ENCODE peak calls at places on chromosomes 4 and X, in nine cellular contexts. One of them, this sample, is unnamed. For H3K36me3, the result is how much of the 10 kb centered on the place peaks cover.

GRCh38 chr4:3710451-3711182 is 55.6 kb upstream of the ADRA2C start:
- DNase-seq in SJSA1: no peak
- DNase-seq in tibial nerve: peak
- DNase-seq in neuronal stem cell: peak
- DNase-seq in Panc1: no peak
- DNase-seq in aorta: peak
- DNase-seq in adipocyte: peak
- DNase-seq in NT2/D1: peak
- DNase-seq in cardiac muscle cell: peak
- DNase-seq in this sample: no peak

GRCh38 chrX:33831211-33831610 is 300.9 kb downstream of the FAM47A start:
- DNase-seq in SJSA1: no peak
- DNase-seq in tibial nerve: no peak
- DNase-seq in neuronal stem cell: no peak
- DNase-seq in Panc1: no peak
- DNase-seq in aorta: no peak
- DNase-seq in adipocyte: no peak
- DNase-seq in NT2/D1: no peak
- DNase-seq in cardiac muscle cell: no peak
- DNase-seq in this sample: no peak

GRCh38 chr4:1009647-1010521 is 1.5 kb upstream of the FGFRL1 start:
- DNase-seq in SJSA1: peak
- DNase-seq in tibial nerve: peak
- DNase-seq in neuronal stem cell: no peak
- DNase-seq in Panc1: no peak
- DNase-seq in aorta: peak
- DNase-seq in adipocyte: peak
- DNase-seq in NT2/D1: no peak
- DNase-seq in cardiac muscle cell: peak
- DNase-seq in this sample: peak

GRCh38 chr4:41217020-41217333 is 2.6 kb upstream of the APBB2 start:
- DNase-seq in SJSA1: no peak
- DNase-seq in tibial nerve: no peak
- DNase-seq in neuronal stem cell: no peak
- DNase-seq in Panc1: no peak
- DNase-seq in aorta: no peak
- DNase-seq in adipocyte: no peak
- DNase-seq in NT2/D1: no peak
- DNase-seq in cardiac muscle cell: no peak
- DNase-seq in this sample: no peak

GRCh38 chrX:129744881-129745321 is 6.1 kb downstream of the XPNPEP2 start:
- DNase-seq in SJSA1: no peak
- DNase-seq in tibial nerve: no peak
- DNase-seq in neuronal stem cell: no peak
- DNase-seq in Panc1: no peak
- DNase-seq in aorta: no peak
- DNase-seq in adipocyte: no peak
- DNase-seq in NT2/D1: no peak
- DNase-seq in cardiac muscle cell: no peak
- DNase-seq in this sample: no peak

GRCh38 chr4:1191621-1192020 is 19.2 kb upstream of the SPON2 start:
- DNase-seq in SJSA1: no peak
- DNase-seq in tibial nerve: no peak
- DNase-seq in neuronal stem cell: no peak
- DNase-seq in Panc1: no peak
- DNase-seq in aorta: no peak
- DNase-seq in adipocyte: no peak
- DNase-seq in NT2/D1: no peak
- DNase-seq in cardiac muscle cell: no peak
- DNase-seq in this sample: no peak

GRCh38 chrX:132622130-132622529 is 133.3 kb upstream of the MBNL3 start:
- DNase-seq in SJSA1: peak
- DNase-seq in tibial nerve: no peak
- DNase-seq in neuronal stem cell: no peak
- DNase-seq in Panc1: no peak
- DNase-seq in aorta: no peak
- DNase-seq in adipocyte: peak
- DNase-seq in NT2/D1: no peak
- DNase-seq in cardiac muscle cell: no peak
- DNase-seq in this sample: peak

GRCh38 chr4:174467107-174467506 is 55.2 kb downstream of the HPGD start:
- DNase-seq in SJSA1: peak
- DNase-seq in tibial nerve: no peak
- DNase-seq in neuronal stem cell: no peak
- DNase-seq in Panc1: no peak
- DNase-seq in aorta: no peak
- DNase-seq in adipocyte: no peak
- DNase-seq in NT2/D1: no peak
- DNase-seq in cardiac muscle cell: no peak
- DNase-seq in this sample: no peak

GRCh38 chr4:158313566-158313965 is 103.3 kb downstream of the TMEM144 start:
- DNase-seq in SJSA1: no peak
- DNase-seq in tibial nerve: no peak
- DNase-seq in neuronal stem cell: no peak
- DNase-seq in Panc1: no peak
- DNase-seq in aorta: no peak
- DNase-seq in adipocyte: no peak
- DNase-seq in NT2/D1: no peak
- DNase-seq in cardiac muscle cell: no peak
- DNase-seq in this sample: no peak

GRCh38 chr4:109205186-109205585 is 97.3 kb downstream of the COL25A1 start:
- DNase-seq in SJSA1: no peak
- DNase-seq in tibial nerve: no peak
- DNase-seq in neuronal stem cell: no peak
- DNase-seq in Panc1: no peak
- DNase-seq in aorta: no peak
- DNase-seq in adipocyte: no peak
- DNase-seq in NT2/D1: no peak
- DNase-seq in cardiac muscle cell: no peak
- DNase-seq in this sample: no peak

GRCh38 chr4:184636144-184636543 is 13.1 kb downstream of the CASP3 start:
- DNase-seq in SJSA1: no peak
- DNase-seq in tibial nerve: no peak
- DNase-seq in neuronal stem cell: no peak
- DNase-seq in Panc1: no peak
- DNase-seq in aorta: no peak
- DNase-seq in adipocyte: no peak
- DNase-seq in NT2/D1: no peak
- DNase-seq in cardiac muscle cell: no peak
- DNase-seq in this sample: no peak

GRCh38 chr4:184636897-184637296 is 12.3 kb downstream of the CASP3 start:
- DNase-seq in SJSA1: no peak
- DNase-seq in tibial nerve: no peak
- DNase-seq in neuronal stem cell: no peak
- DNase-seq in Panc1: no peak
- DNase-seq in aorta: no peak
- DNase-seq in adipocyte: no peak
- DNase-seq in NT2/D1: no peak
- DNase-seq in cardiac muscle cell: no peak
- DNase-seq in this sample: no peak

GRCh38 chr4:184632842-184633241 is 16.4 kb downstream of the CASP3 start:
- DNase-seq in SJSA1: no peak
- DNase-seq in tibial nerve: no peak
- DNase-seq in neuronal stem cell: no peak
- DNase-seq in Panc1: no peak
- DNase-seq in aorta: no peak
- DNase-seq in adipocyte: no peak
- DNase-seq in NT2/D1: no peak
- DNase-seq in cardiac muscle cell: no peak
- DNase-seq in this sample: no peak

GRCh38 chr4:184641022-184641421 is 8.2 kb downstream of the CASP3 start:
- DNase-seq in SJSA1: no peak
- DNase-seq in tibial nerve: no peak
- DNase-seq in neuronal stem cell: no peak
- DNase-seq in Panc1: no peak
- DNase-seq in aorta: no peak
- DNase-seq in adipocyte: no peak
- DNase-seq in NT2/D1: no peak
- DNase-seq in cardiac muscle cell: no peak
- DNase-seq in this sample: no peak

GRCh38 chr4:184635381-184635780 is 13.9 kb downstream of the CASP3 start:
- DNase-seq in SJSA1: no peak
- DNase-seq in tibial nerve: no peak
- DNase-seq in neuronal stem cell: no peak
- DNase-seq in Panc1: no peak
- DNase-seq in aorta: no peak
- DNase-seq in adipocyte: no peak
- DNase-seq in NT2/D1: no peak
- DNase-seq in cardiac muscle cell: no peak
- DNase-seq in this sample: no peak
- H3K36me3 ChIP-seq in SJSA1: half or more
- H3K36me3 ChIP-seq in tibial nerve: half or more
- H3K36me3 ChIP-seq in neuronal stem cell: under half
- H3K36me3 ChIP-seq in Panc1: under half
- H3K36me3 ChIP-seq in aorta: under half
- H3K36me3 ChIP-seq in adipocyte: half or more
- H3K36me3 ChIP-seq in NT2/D1: half or more
- H3K36me3 ChIP-seq in cardiac muscle cell: under half
- H3K36me3 ChIP-seq in this sample: under half

GRCh38 chr4:113452868-113453620 is 308.5 kb downstream of the CAMK2D start:
- DNase-seq in SJSA1: peak
- DNase-seq in tibial nerve: no peak
- DNase-seq in neuronal stem cell: no peak
- DNase-seq in Panc1: no peak
- DNase-seq in aorta: no peak
- DNase-seq in adipocyte: peak
- DNase-seq in NT2/D1: peak
- DNase-seq in cardiac muscle cell: peak
- DNase-seq in this sample: no peak
- H3K36me3 ChIP-seq in SJSA1: under half
- H3K36me3 ChIP-seq in tibial nerve: under half
- H3K36me3 ChIP-seq in neuronal stem cell: under half
- H3K36me3 ChIP-seq in Panc1: under half
- H3K36me3 ChIP-seq in aorta: under half
- H3K36me3 ChIP-seq in adipocyte: half or more
- H3K36me3 ChIP-seq in NT2/D1: under half
- H3K36me3 ChIP-seq in cardiac muscle cell: under half
- H3K36me3 ChIP-seq in this sample: under half

GRCh38 chr4:17811078-17811603 is 362 bp downstream of the NCAPG start:
- DNase-seq in SJSA1: no peak
- DNase-seq in tibial nerve: no peak
- DNase-seq in neuronal stem cell: no peak
- DNase-seq in Panc1: no peak
- DNase-seq in aorta: no peak
- DNase-seq in adipocyte: peak
- DNase-seq in NT2/D1: no peak
- DNase-seq in cardiac muscle cell: no peak
- DNase-seq in this sample: no peak
- H3K36me3 ChIP-seq in SJSA1: under half
- H3K36me3 ChIP-seq in tibial nerve: under half
- H3K36me3 ChIP-seq in neuronal stem cell: under half
- H3K36me3 ChIP-seq in Panc1: under half
- H3K36me3 ChIP-seq in aorta: under half
- H3K36me3 ChIP-seq in adipocyte: under half
- H3K36me3 ChIP-seq in NT2/D1: half or more
- H3K36me3 ChIP-seq in cardiac muscle cell: under half
- H3K36me3 ChIP-seq in this sample: under half

GRCh38 chr4:52715255-52715897 is 35.8 kb downstream of the ERVMER34-1 start:
- DNase-seq in SJSA1: no peak
- DNase-seq in tibial nerve: no peak
- DNase-seq in neuronal stem cell: no peak
- DNase-seq in Panc1: no peak
- DNase-seq in aorta: no peak
- DNase-seq in adipocyte: no peak
- DNase-seq in NT2/D1: no peak
- DNase-seq in cardiac muscle cell: no peak
- DNase-seq in this sample: no peak
- H3K36me3 ChIP-seq in SJSA1: half or more
- H3K36me3 ChIP-seq in tibial nerve: under half
- H3K36me3 ChIP-seq in neuronal stem cell: under half
- H3K36me3 ChIP-seq in Panc1: under half
- H3K36me3 ChIP-seq in aorta: under half
- H3K36me3 ChIP-seq in adipocyte: under half
- H3K36me3 ChIP-seq in NT2/D1: half or more
- H3K36me3 ChIP-seq in cardiac muscle cell: under half
- H3K36me3 ChIP-seq in this sample: under half

DNA sequence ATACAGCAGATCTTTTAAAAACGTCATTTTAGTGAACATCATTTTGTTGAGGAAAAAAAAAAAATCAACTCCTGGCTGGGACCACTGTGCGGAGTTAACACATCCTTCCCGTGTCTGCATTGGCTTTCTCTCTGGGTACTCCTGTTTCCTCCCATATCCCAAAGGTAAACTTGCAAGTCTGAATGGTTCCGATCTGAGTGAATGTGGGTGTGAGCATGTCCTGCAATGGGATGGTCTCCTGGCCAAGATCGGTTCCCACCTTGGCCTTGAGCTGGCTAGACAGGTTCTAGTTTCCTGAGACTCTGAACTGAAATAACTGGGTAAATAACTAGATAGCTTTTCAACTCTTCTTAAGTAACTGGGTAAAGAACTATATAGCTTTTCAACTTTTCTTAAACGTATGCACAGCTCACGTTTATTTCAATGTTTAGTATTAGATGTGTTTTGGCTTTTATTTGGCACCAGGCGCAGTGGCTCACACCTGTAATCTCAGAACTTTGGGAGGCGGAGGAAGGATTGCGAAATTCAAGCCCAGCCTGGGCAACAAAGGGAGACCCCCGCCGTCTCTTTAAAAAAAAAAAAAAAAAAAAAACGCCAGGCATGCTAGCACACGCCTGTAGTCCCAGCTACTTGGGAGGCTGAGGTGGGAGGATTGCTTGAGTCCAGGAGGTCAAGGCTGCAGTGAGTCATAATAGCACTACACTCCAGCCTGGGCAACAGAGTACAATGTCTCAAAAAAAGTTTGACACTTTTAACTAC is 14.0 kb downstream of the RBMX start:
- DNase-seq in SJSA1: no peak
- DNase-seq in tibial nerve: no peak
- DNase-seq in neuronal stem cell: no peak
- DNase-seq in Panc1: no peak
- DNase-seq in aorta: no peak
- DNase-seq in adipocyte: no peak
- DNase-seq in NT2/D1: no peak
- DNase-seq in cardiac muscle cell: no peak
- DNase-seq in this sample: no peak
- H3K36me3 ChIP-seq in SJSA1: half or more
- H3K36me3 ChIP-seq in tibial nerve: half or more
- H3K36me3 ChIP-seq in neuronal stem cell: under half
- H3K36me3 ChIP-seq in Panc1: under half
- H3K36me3 ChIP-seq in aorta: under half
- H3K36me3 ChIP-seq in adipocyte: half or more
- H3K36me3 ChIP-seq in NT2/D1: under half
- H3K36me3 ChIP-seq in cardiac muscle cell: under half
- H3K36me3 ChIP-seq in this sample: under half